ENCODE peak calls at places on chromosomes 2 and 18, in seven cellular contexts. I, T, K, U, Z, Y and H are unnamed samples.

GRCh38 chr2:237613679-237614078 is 13.7 kb upstream of the LRRFIP1 start:
- DNase-seq in I (no peak), T (no peak), K (no peak), U (no peak), Z (no peak), Y (no peak), H (no peak)

GRCh38 chr2:61328707-61329251 is 142.1 kb downstream of the USP34 start:
- DNase-seq in I (no peak), T (peak), K (peak), U (peak), Z (peak), Y (no peak), H (no peak)

GRCh38 chr18:73940721-73941120 is 206.9 kb downstream of the FBXO15 start:
- DNase-seq in I (no peak), T (no peak), K (no peak), U (no peak), Z (no peak), Y (no peak), H (no peak)

GRCh38 chr2:18074476-18074875 is 196.0 kb downstream of the KCNS3 start:
- DNase-seq in I (no peak), T (peak), K (no peak), U (peak), Z (peak), Y (no peak), H (no peak)

GRCh38 chr2:128645631-128646030 is 327.0 kb upstream of the HS6ST1 start:
- DNase-seq in I (peak), T (no peak), K (no peak), U (no peak), Z (no peak), Y (no peak), H (no peak)

GRCh38 chr2:127270663-127271062 is 23.3 kb downstream of the ERCC3 start:
- DNase-seq in I (no peak), T (no peak), K (no peak), U (no peak), Z (no peak), Y (no peak), H (no peak)

GRCh38 chr2:124025896-124026295 is 809 bp downstream of the CNTNAP5 start:
- DNase-seq in I (no peak), T (no peak), K (no peak), U (no peak), Z (no peak), Y (no peak), H (no peak)

GRCh38 chr2:101396352-101396717 is 9.0 kb upstream of the CREG2 start:
- DNase-seq in I (no peak), T (peak), K (no peak), U (peak), Z (peak), Y (no peak), H (no peak)

GRCh38 chr2:42067521-42067920 is 19.7 kb downstream of the PKDCC start:
- DNase-seq in I (no peak), T (no peak), K (no peak), U (no peak), Z (no peak), Y (no peak), H (no peak)

GRCh38 chr2:52821631-52822030 is 946.0 kb upstream of the CHAC2 start:
- DNase-seq in I (no peak), T (no peak), K (no peak), U (peak), Z (no peak), Y (no peak), H (no peak)

GRCh38 chr2:193240752-193241151 is 1046.0 kb upstream of the TMEFF2 start:
- DNase-seq in I (no peak), T (no peak), K (no peak), U (no peak), Z (no peak), Y (no peak), H (no peak)

GRCh38 chr2:171688129-171688465 is 828 bp downstream of the DYNC1I2 start:
- DNase-seq in I (no peak), T (no peak), K (peak), U (no peak), Z (no peak), Y (no peak), H (no peak)

GRCh38 chr2:79437416-79438281 is 75.2 kb upstream of the CTNNA2 start:
- DNase-seq in I (no peak), T (peak), K (no peak), U (peak), Z (no peak), Y (no peak), H (no peak)

GRCh38 chr2:27901219-27901618 is 10.7 kb downstream of the BABAM2 start:
- DNase-seq in I (no peak), T (no peak), K (no peak), U (no peak), Z (no peak), Y (no peak), H (no peak)

GRCh38 chr2:28661589-28662001 is 90.0 kb upstream of the PPP1CB start:
- DNase-seq in I (no peak), T (no peak), K (no peak), U (peak), Z (peak), Y (peak), H (no peak)

GRCh38 chr2:166651080-166651675 is 157.1 kb upstream of the SCN7A start:
- DNase-seq in I (no peak), T (peak), K (no peak), U (peak), Z (no peak), Y (no peak), H (no peak)

GRCh38 chr2:160365691-160366367 is 127.8 kb downstream of the RBMS1 start:
- DNase-seq in I (peak), T (no peak), K (no peak), U (no peak), Z (no peak), Y (peak), H (no peak)

GRCh38 chr2:23606968-23607367 is 222.0 kb downstream of the KLHL29 start:
- DNase-seq in I (no peak), T (peak), K (no peak), U (peak), Z (peak), Y (no peak), H (no peak)

GRCh38 chr2:35462226-35462983 is 893.2 kb upstream of the CRIM1 start:
- DNase-seq in I (no peak), T (peak), K (no peak), U (peak), Z (no peak), Y (no peak), H (no peak)

GRCh38 chr2:27772804-27773203 is 1.3 kb downstream of the MRPL33 start:
- DNase-seq in I (no peak), T (no peak), K (no peak), U (no peak), Z (no peak), Y (no peak), H (no peak)

GRCh38 chr2:10620481-10620880 is 69.3 kb downstream of the NOL10 start:
- DNase-seq in I (no peak), T (no peak), K (no peak), U (peak), Z (peak), Y (no peak), H (no peak)

GRCh38 chr2:218733615-218734021 is 23.0 kb downstream of the TTLL4 start:
- DNase-seq in I (no peak), T (no peak), K (peak), U (peak), Z (peak), Y (no peak), H (peak)

GRCh38 chr18:55111271-55111670 is 152.0 kb upstream of the CCDC68 start:
- DNase-seq in I (no peak), T (no peak), K (no peak), U (no peak), Z (no peak), Y (no peak), H (no peak)